ENCODE peak calls at places on chromosomes 5 and 9, in four cellular contexts. M is GM12878, X is neuronal stem cell, W is lower lobe of right lung. H is an unnamed sample.

GRCh38 chr5:127934791-127935256 is 148.7 kb upstream of the SLC12A2 start:
- DNase-seq in W (no peak), X (peak; percentile 24), M (no peak), H (no peak)

GRCh38 chr9:107587175-107587963 is 97.8 kb upstream of the KLF4 start:
- DNase-seq in M (no peak), X (no peak), W (peak; percentile 67), H (peak; percentile 78)

GRCh38 chr9:134329886-134330285 is 3.6 kb downstream of the RXRA start:
- DNase-seq in W (no peak), M (no peak), X (no peak), H (peak; percentile 33)

GRCh38 chr5:77177576-77177975 is 32.9 kb upstream of the PDE8B start:
- DNase-seq in M (no peak), W (no peak), X (no peak), H (no peak)

GRCh38 chr5:152364899-152365298 is 40.2 kb downstream of the NMUR2 start:
- DNase-seq in X (no peak), M (no peak), W (no peak), H (no peak)

GRCh38 chr9:752201-752600 is 89.3 kb upstream of the DMRT1 start:
- DNase-seq in M (no peak), W (no peak), X (no peak), H (no peak)

GRCh38 chr5:127066721-127067120 is 6.6 kb downstream of the C5orf63 start:
- DNase-seq in X (no peak), M (no peak), W (no peak), H (no peak)

GRCh38 chr5:122723606-122724352 is 51.1 kb upstream of the SNX2 start:
- DNase-seq in W (no peak), M (peak; percentile 59), X (no peak), H (no peak)

GRCh38 chr9:13383216-13383615 is 103.7 kb upstream of the MPDZ start:
- DNase-seq in X (no peak), M (no peak), W (no peak), H (no peak)

GRCh38 chr5:55691265-55692105 is 20.6 kb downstream of the SLC38A9 start:
- DNase-seq in M (no peak), W (no peak), X (no peak), H (no peak)

GRCh38 chr9:71911061-71911907 is at the start of the genes ABHD17B and C9orf85:
- DNase-seq in X (peak; percentile 100), M (peak; percentile 98), W (peak; percentile 99), H (peak; percentile 99)

GRCh38 chr5:163578652-163579051 is 73.2 kb downstream of the MAT2B start:
- DNase-seq in X (no peak), M (no peak), W (no peak), H (no peak)

GRCh38 chr9:93025736-93026135 is 32.8 kb upstream of the SUSD3 start:
- DNase-seq in W (no peak), X (no peak), M (no peak), H (no peak)

GRCh38 chr9:3367185-3367584 is 158.6 kb downstream of the RFX3 start:
- DNase-seq in M (no peak), W (no peak), X (peak; percentile 26), H (no peak)

GRCh38 chr9:129247285-129248153 is 69.5 kb upstream of the IER5L start:
- DNase-seq in W (peak; percentile 23), X (no peak), M (no peak), H (peak; percentile 7)

GRCh38 chr5:9388941-9389674 is 156.8 kb downstream of the SEMA5A start:
- DNase-seq in W (no peak), M (no peak), X (no peak), H (no peak)

GRCh38 chr5:14364576-14365472 is 216.8 kb upstream of the OTULINL start:
- DNase-seq in X (no peak), M (no peak), W (no peak), H (no peak)

GRCh38 chr5:143001764-143002351 is 231.7 kb downstream of the ARHGAP26 start:
- DNase-seq in X (no peak), W (no peak), M (no peak), H (no peak)

GRCh38 chr5:143006511-143006910 is 236.3 kb downstream of the ARHGAP26 start:
- DNase-seq in M (no peak), X (no peak), W (no peak), H (no peak)

GRCh38 chr5:143003328-143003636 is 233.1 kb downstream of the ARHGAP26 start:
- DNase-seq in X (no peak), W (no peak), M (no peak), H (no peak)

GRCh38 chr5:143002459-143003327 is 232.5 kb downstream of the ARHGAP26 start:
- DNase-seq in W (peak; percentile 52), X (no peak), M (peak; percentile 82), H (no peak)

DNA sequence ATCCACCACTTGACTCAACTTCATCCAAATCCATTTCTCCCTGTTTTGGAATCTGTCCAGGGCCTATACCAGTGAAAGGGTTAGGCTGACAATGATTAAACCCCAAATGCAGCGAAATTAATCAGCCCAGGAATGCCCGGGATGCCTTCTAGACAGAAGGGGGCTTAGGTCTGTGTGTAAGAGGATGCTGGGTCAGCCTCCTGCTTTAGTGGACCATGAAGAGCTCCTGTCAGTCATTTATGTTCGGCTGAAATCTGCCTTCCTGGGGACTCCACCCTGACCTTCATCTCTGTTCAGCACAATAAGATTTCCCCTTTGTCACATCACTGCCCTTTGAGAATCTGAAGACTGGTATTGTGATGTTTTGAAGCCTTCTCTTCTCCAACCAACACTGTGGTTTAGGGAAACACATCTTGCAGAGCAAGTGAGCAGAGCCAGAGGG is 234.2 kb downstream of the ARHGAP26 start:
- DNase-seq in W (no peak), M (no peak), X (no peak), H (no peak)
- H3K4me1 ChIP-seq in W (peaks cover 74% of the 10 kb centered on the region), M (peaks cover 51% of the 10 kb centered on the region), X (peaks cover 7% of the 10 kb centered on the region), H (peaks cover 30% of the 10 kb centered on the region)

GRCh38 chr9:76562511-76562911 is 103.5 kb downstream of the GCNT1 start:
- DNase-seq in X (no peak), W (no peak), M (peak; percentile 38), H (no peak)
- H3K4me1 ChIP-seq in X (no peaks in the 10 kb centered on the region), W (peaks cover 6% of the 10 kb centered on the region), M (peaks cover 9% of the 10 kb centered on the region), H (no peaks in the 10 kb centered on the region)

DNA sequence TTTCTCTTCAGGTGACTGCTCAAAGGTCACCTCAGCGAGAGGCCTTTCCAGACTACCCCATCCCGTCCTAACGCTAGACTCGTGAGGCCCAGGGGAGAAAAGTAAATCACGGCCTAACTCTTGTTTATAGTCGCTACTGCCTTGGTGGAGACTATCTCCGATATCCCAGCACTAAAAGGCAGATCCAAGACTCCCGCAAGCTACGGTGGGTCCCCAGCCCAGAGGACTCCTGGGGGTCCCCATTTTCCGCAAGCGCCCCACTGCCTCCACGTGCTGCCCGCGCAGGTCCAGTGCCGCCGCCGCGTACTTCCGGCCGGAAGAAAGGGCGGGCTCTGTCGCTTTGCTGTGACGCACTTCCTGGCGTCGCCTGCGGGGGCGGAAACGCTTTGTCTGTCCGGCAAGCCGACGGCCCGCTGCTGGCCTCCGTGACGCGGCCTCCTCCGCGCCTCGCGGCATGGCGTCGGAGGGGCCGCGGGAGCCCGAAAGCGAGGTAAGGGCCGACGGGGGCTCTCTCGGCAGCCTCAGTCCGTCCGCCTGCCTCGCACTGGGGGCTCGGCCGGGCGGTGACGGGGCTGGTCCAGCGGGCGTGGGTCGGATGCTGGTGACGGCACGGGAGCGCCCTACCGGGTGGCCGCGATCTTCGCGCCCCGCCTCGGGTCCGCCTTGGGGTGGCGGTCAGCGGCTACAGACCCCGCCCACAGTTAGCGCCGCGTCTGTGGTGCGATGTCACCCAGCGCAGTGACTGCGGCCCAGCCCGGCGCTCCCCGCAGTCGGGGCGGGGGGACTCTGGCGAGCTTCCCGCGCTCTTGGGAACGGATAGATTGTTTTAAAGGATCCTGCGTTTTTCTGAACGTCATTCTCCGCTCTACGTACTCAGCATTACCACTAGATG is at the start of gene SECISBP2:
- DNase-seq in X (peak; percentile 94), W (peak; percentile 97), M (peak; percentile 79), H (peak; percentile 99)
- H3K4me1 ChIP-seq in X (peaks cover 5% of the 10 kb centered on the region), W (peaks cover 34% of the 10 kb centered on the region), M (peaks cover 8% of the 10 kb centered on the region), H (no peaks in the 10 kb centered on the region)

GRCh38 chr9:97529363-97530076 is 28.1 kb downstream of the TMOD1 start:
- DNase-seq in M (peak; percentile 78), X (no peak), W (no peak), H (no peak)

GRCh38 chr9:97534185-97534584 is 32.7 kb downstream of the TMOD1 start:
- DNase-seq in M (no peak), X (no peak), W (no peak), H (no peak)

GRCh38 chr9:97534961-97535594 is 33.6 kb downstream of the TMOD1 start:
- DNase-seq in M (no peak), X (no peak), W (no peak), H (no peak)

GRCh38 chr9:97528529-97529230 is 27.2 kb downstream of the TMOD1 start:
- DNase-seq in W (peak; percentile 59), M (no peak), X (no peak), H (peak; percentile 66)

DNA sequence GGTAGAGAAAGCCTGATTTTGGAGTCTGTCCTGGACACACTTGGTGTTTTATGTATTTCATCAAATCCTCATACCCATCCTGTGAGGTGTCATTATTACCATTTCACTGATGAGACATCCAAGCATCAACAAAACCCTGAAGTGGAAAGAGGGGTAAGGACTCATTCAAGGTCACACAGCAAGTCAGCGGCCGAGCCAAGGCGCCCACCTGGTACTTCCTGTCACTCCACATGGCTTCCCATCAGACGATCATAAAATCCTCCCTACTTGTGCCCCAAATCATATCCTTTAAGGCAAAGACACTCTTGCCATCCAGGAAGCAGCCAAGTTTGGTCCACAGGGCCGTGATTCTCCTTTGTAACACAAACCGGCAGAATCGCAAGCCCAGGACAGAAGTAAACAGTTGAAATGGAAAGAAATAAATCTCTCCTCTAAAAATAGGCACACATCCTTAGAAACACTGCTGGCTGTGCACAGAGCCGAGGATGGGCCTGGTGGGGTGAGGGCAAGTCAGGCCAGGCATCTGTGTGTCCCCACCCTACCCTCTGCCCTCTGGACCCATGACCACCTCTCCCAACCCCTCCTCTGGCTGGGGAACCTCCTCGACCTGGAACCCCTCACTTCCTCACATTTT is 30.4 kb downstream of the TMOD1 start:
- DNase-seq in X (no peak), M (no peak), W (no peak), H (no peak)
- H3K4me1 ChIP-seq in X (peaks cover 24% of the 10 kb centered on the region), M (peaks cover 29% of the 10 kb centered on the region), W (peaks cover 19% of the 10 kb centered on the region), H (peaks cover 8% of the 10 kb centered on the region)

GRCh38 chr5:139694556-139695182 is 46.5 kb downstream of the CXXC5 start:
- DNase-seq in X (no peak), M (no peak), W (no peak), H (no peak)

GRCh38 chr5:139692148-139692547 is 44.0 kb downstream of the CXXC5 start:
- DNase-seq in X (no peak), W (no peak), M (no peak), H (no peak)

GRCh38 chr5:139693676-139694364 is 45.7 kb downstream of the CXXC5 start:
- DNase-seq in W (no peak), M (no peak), X (no peak), H (no peak)

GRCh38 chr5:139691275-139691629 is 43.1 kb downstream of the CXXC5 start:
- DNase-seq in X (no peak), W (no peak), M (no peak), H (no peak)

DNA sequence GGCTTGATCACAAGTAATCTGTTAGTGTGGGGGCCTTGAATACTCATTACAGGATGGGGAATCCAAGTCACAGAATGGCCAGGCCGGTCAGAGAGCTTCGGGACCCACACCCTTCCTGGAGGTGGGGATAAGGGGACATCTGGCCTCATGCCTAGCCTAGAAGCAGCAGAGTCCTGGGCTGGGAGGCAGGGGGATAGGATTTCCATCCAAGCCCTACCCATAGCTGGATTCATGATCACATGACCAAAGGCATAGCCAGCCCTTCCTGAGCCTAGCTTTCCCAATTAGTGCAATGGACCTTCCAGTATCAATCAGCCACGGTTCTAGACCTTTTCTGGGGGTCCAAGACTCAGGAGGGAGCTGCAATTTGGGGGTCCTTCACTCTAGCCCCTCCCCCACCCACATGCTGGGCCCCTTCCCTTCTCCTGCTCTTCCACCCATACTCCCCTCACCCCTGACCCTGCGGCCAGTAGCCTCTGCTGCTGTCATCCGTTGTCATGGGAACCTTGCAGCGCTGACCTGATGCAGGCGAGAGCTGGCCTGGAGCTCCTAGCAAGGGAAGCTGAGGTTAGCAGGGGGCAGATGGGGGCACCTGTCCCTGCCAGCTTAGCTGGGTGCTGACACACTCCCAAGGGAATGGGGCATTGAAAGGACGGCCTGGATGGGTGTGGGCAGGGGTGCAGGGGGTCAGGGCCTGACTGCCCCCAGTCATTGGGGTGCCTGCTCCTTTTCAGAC is 44.6 kb downstream of the CXXC5 start:
- DNase-seq in W (no peak), X (peak; percentile 67), M (no peak), H (no peak)
- H3K4me1 ChIP-seq in W (peaks cover 30% of the 10 kb centered on the region), X (peaks cover 54% of the 10 kb centered on the region), M (peaks cover 12% of the 10 kb centered on the region), H (peaks cover 21% of the 10 kb centered on the region)

H was measured in right cardiac atrium.